ENCODE peak calls at places on chromosomes 12 and 14, in four cellular contexts. One of them, this sample, is unnamed.

GRCh38 chr14:23571701-23572523 is 4.3 kb upstream of the AP1G2 start:
- DNase-seq in small intestine: no peak
- DNase-seq in GM23338: no peak
- DNase-seq in keratinocyte: no peak
- DNase-seq in this sample: no peak

GRCh38 chr14:25381498-25381897 is 331.6 kb upstream of the STXBP6 start:
- DNase-seq in small intestine: no peak
- DNase-seq in GM23338: peak
- DNase-seq in keratinocyte: no peak
- DNase-seq in this sample: no peak

GRCh38 chr12:53675701-53676607 is at the start of gene ATP5MC2:
- DNase-seq in small intestine: peak
- DNase-seq in GM23338: peak
- DNase-seq in keratinocyte: peak
- DNase-seq in this sample: peak

GRCh38 chr12:93825926-93826599 is 148.9 kb downstream of the CRADD start:
- DNase-seq in small intestine: no peak
- DNase-seq in GM23338: no peak
- DNase-seq in keratinocyte: no peak
- DNase-seq in this sample: no peak

GRCh38 chr12:15662983-15663659 is 126.1 kb downstream of the EPS8 start:
- DNase-seq in small intestine: no peak
- DNase-seq in GM23338: no peak
- DNase-seq in keratinocyte: no peak
- DNase-seq in this sample: no peak

GRCh38 chr12:46494424-46494823 is 121.9 kb upstream of the SLC38A2 start:
- DNase-seq in small intestine: no peak
- DNase-seq in GM23338: peak
- DNase-seq in keratinocyte: no peak
- DNase-seq in this sample: no peak

GRCh38 chr12:85007836-85008235 is 28.2 kb downstream of the TSPAN19 start:
- DNase-seq in small intestine: no peak
- DNase-seq in GM23338: no peak
- DNase-seq in keratinocyte: no peak
- DNase-seq in this sample: no peak

GRCh38 chr12:121697093-121697698 is 15.4 kb upstream of the TMEM120B start:
- DNase-seq in small intestine: peak
- DNase-seq in GM23338: peak
- DNase-seq in keratinocyte: no peak
- DNase-seq in this sample: no peak

GRCh38 chr12:16603916-16604575 is 1.9 kb downstream of the LMO3 start:
- DNase-seq in small intestine: no peak
- DNase-seq in GM23338: peak
- DNase-seq in keratinocyte: no peak
- DNase-seq in this sample: no peak

GRCh38 chr12:19227190-19227879 is 97.8 kb downstream of the PLEKHA5 start:
- DNase-seq in small intestine: no peak
- DNase-seq in GM23338: peak
- DNase-seq in keratinocyte: no peak
- DNase-seq in this sample: no peak

GRCh38 chr12:44654641-44655625 is 221.2 kb downstream of the NELL2 start:
- DNase-seq in small intestine: peak
- DNase-seq in GM23338: peak
- DNase-seq in keratinocyte: no peak
- DNase-seq in this sample: no peak

GRCh38 chr12:117489671-117490070 is 128.2 kb upstream of the NOS1 start:
- DNase-seq in small intestine: no peak
- DNase-seq in GM23338: no peak
- DNase-seq in keratinocyte: no peak
- DNase-seq in this sample: no peak

GRCh38 chr12:24750263-24750662 is 198.6 kb downstream of the BCAT1 start:
- DNase-seq in small intestine: no peak
- DNase-seq in GM23338: peak
- DNase-seq in keratinocyte: no peak
- DNase-seq in this sample: no peak

GRCh38 chr12:32061033-32061432 is 45.6 kb upstream of the BICD1 start:
- DNase-seq in small intestine: no peak
- DNase-seq in GM23338: no peak
- DNase-seq in keratinocyte: no peak
- DNase-seq in this sample: no peak

GRCh38 chr12:6254491-6254890 is 54.3 kb downstream of the CD9 start:
- DNase-seq in small intestine: no peak
- DNase-seq in GM23338: no peak
- DNase-seq in keratinocyte: no peak
- DNase-seq in this sample: no peak

GRCh38 chr12:34406228-34406995 is 384.1 kb downstream of the ALG10 start:
- DNase-seq in small intestine: no peak
- DNase-seq in GM23338: no peak
- DNase-seq in keratinocyte: no peak
- DNase-seq in this sample: no peak

GRCh38 chr12:1281683-1282366 is 290.8 kb downstream of the ERC1 start:
- DNase-seq in small intestine: no peak
- DNase-seq in GM23338: no peak
- DNase-seq in keratinocyte: no peak
- DNase-seq in this sample: no peak

GRCh38 chr14:68403794-68404522 is 388.9 kb downstream of the ZFP36L1 start:
- DNase-seq in small intestine: no peak
- DNase-seq in GM23338: no peak
- DNase-seq in keratinocyte: no peak
- DNase-seq in this sample: no peak

GRCh38 chr12:104055686-104056388 is 5.8 kb upstream of the GLT8D2 start:
- DNase-seq in small intestine: peak
- DNase-seq in GM23338: no peak
- DNase-seq in keratinocyte: no peak
- DNase-seq in this sample: no peak

GRCh38 chr12:64077922-64078321 is 144.2 kb downstream of the KICS2 start:
- DNase-seq in small intestine: no peak
- DNase-seq in GM23338: peak
- DNase-seq in keratinocyte: no peak
- DNase-seq in this sample: no peak

GRCh38 chr14:23494223-23494622 is 24.7 kb downstream of the NGDN start:
- DNase-seq in small intestine: peak
- DNase-seq in GM23338: peak
- DNase-seq in keratinocyte: no peak
- DNase-seq in this sample: no peak

GRCh38 chr12:49198431-49199155 is 9.7 kb upstream of the TUBA1A start:
- DNase-seq in small intestine: no peak
- DNase-seq in GM23338: peak
- DNase-seq in keratinocyte: no peak
- DNase-seq in this sample: no peak

GRCh38 chr14:68599896-68600620 is 192.8 kb downstream of the ZFP36L1 start:
- DNase-seq in small intestine: no peak
- DNase-seq in GM23338: no peak
- DNase-seq in keratinocyte: no peak
- DNase-seq in this sample: no peak

GRCh38 chr12:34186492-34186891 is 164.2 kb downstream of the ALG10 start:
- DNase-seq in small intestine: no peak
- DNase-seq in GM23338: no peak
- DNase-seq in keratinocyte: no peak
- DNase-seq in this sample: no peak

GRCh38 chr14:93114713-93115068 is 1.0 kb downstream of the ITPK1 start:
- DNase-seq in small intestine: no peak
- DNase-seq in GM23338: peak
- DNase-seq in keratinocyte: no peak
- DNase-seq in this sample: no peak

GRCh38 chr14:21204167-21205025 is 48.5 kb upstream of the OR5AU1 start:
- DNase-seq in small intestine: no peak
- DNase-seq in GM23338: no peak
- DNase-seq in keratinocyte: no peak
- DNase-seq in this sample: no peak

GRCh38 chr14:77026166-77026929 is 2.2 kb downstream of the IRF2BPL start:
- DNase-seq in small intestine: peak
- DNase-seq in GM23338: peak
- DNase-seq in keratinocyte: no peak
- DNase-seq in this sample: no peak

GRCh38 chr12:93183940-93184663 is 193.6 kb upstream of the NUDT4 start:
- DNase-seq in small intestine: peak
- DNase-seq in GM23338: no peak
- DNase-seq in keratinocyte: no peak
- DNase-seq in this sample: no peak

GRCh38 chr14:66496911-66497310 is 10.7 kb downstream of the CCDC196 start:
- DNase-seq in small intestine: no peak
- DNase-seq in GM23338: no peak
- DNase-seq in keratinocyte: no peak
- DNase-seq in this sample: no peak
- H3K27ac ChIP-seq in small intestine: no peak
- H3K27ac ChIP-seq in GM23338: no peak
- H3K27ac ChIP-seq in keratinocyte: no peak
- H3K27ac ChIP-seq in this sample: no peak

GRCh38 chr14:61703342-61704129 is 8.2 kb downstream of the HIF1A start:
- DNase-seq in small intestine: no peak
- DNase-seq in GM23338: no peak
- DNase-seq in keratinocyte: no peak
- DNase-seq in this sample: no peak
- H3K27ac ChIP-seq in small intestine: no peak
- H3K27ac ChIP-seq in GM23338: no peak
- H3K27ac ChIP-seq in keratinocyte: no peak
- H3K27ac ChIP-seq in this sample: no peak

GRCh38 chr12:97837401-97837800 is 374.8 kb downstream of the RMST start:
- DNase-seq in small intestine: no peak
- DNase-seq in GM23338: no peak
- DNase-seq in keratinocyte: no peak
- DNase-seq in this sample: peak
- H3K27ac ChIP-seq in small intestine: no peak
- H3K27ac ChIP-seq in GM23338: no peak
- H3K27ac ChIP-seq in keratinocyte: no peak
- H3K27ac ChIP-seq in this sample: no peak

GRCh38 chr12:70745066-70745465 is 107.8 kb upstream of the PTPRB start:
- DNase-seq in small intestine: no peak
- DNase-seq in GM23338: no peak
- DNase-seq in keratinocyte: no peak
- DNase-seq in this sample: no peak
- H3K27ac ChIP-seq in small intestine: no peak
- H3K27ac ChIP-seq in GM23338: no peak
- H3K27ac ChIP-seq in keratinocyte: no peak
- H3K27ac ChIP-seq in this sample: no peak

This sample was measured in epithelial cell of prostate.